ENCODE peak calls at places on chromosomes 1 and 21, in four cellular contexts. One of them, this sample, is unnamed.

GRCh38 chr21:44063151-44063912 is 43.9 kb upstream of the PWP2 start:
- DNase-seq in Kasumi-1: no peak
- DNase-seq in prostate gland: no peak
- DNase-seq in C1 segment of cervical spinal cord: no peak
- DNase-seq in this sample: no peak

GRCh38 chr1:225449261-225449660 is 21.4 kb upstream of the LBR start:
- DNase-seq in Kasumi-1: no peak
- DNase-seq in prostate gland: peak
- DNase-seq in C1 segment of cervical spinal cord: no peak
- DNase-seq in this sample: no peak

GRCh38 chr1:242139437-242139836 is 140.5 kb upstream of the MAP1LC3C start:
- DNase-seq in Kasumi-1: peak
- DNase-seq in prostate gland: no peak
- DNase-seq in C1 segment of cervical spinal cord: no peak
- DNase-seq in this sample: no peak

GRCh38 chr1:214380986-214381695 is 100.2 kb downstream of the SMYD2 start:
- DNase-seq in Kasumi-1: no peak
- DNase-seq in prostate gland: no peak
- DNase-seq in C1 segment of cervical spinal cord: no peak
- DNase-seq in this sample: no peak

GRCh38 chr1:50108497-50109073 is at the start of gene ELAVL4:
- DNase-seq in Kasumi-1: no peak
- DNase-seq in prostate gland: no peak
- DNase-seq in C1 segment of cervical spinal cord: no peak
- DNase-seq in this sample: no peak

GRCh38 chr1:159653201-159653600 is 61.2 kb downstream of the CRP start:
- DNase-seq in Kasumi-1: no peak
- DNase-seq in prostate gland: no peak
- DNase-seq in C1 segment of cervical spinal cord: no peak
- DNase-seq in this sample: no peak

GRCh38 chr1:29786791-29787732 is 550.7 kb downstream of the PTPRU start:
- DNase-seq in Kasumi-1: no peak
- DNase-seq in prostate gland: peak
- DNase-seq in C1 segment of cervical spinal cord: no peak
- DNase-seq in this sample: no peak

GRCh38 chr1:147095691-147096090 is 76.6 kb downstream of the PRKAB2 start:
- DNase-seq in Kasumi-1: no peak
- DNase-seq in prostate gland: no peak
- DNase-seq in C1 segment of cervical spinal cord: no peak
- DNase-seq in this sample: no peak

GRCh38 chr1:14415396-14415795 is 183.1 kb upstream of the KAZN start:
- DNase-seq in Kasumi-1: no peak
- DNase-seq in prostate gland: no peak
- DNase-seq in C1 segment of cervical spinal cord: no peak
- DNase-seq in this sample: no peak

GRCh38 chr1:26541816-26542711 is 12.5 kb downstream of the RPS6KA1 start:
- DNase-seq in Kasumi-1: peak
- DNase-seq in prostate gland: peak
- DNase-seq in C1 segment of cervical spinal cord: peak
- DNase-seq in this sample: peak

GRCh38 chr1:47623174-47623940 is 185.5 kb downstream of the FOXD2 start:
- DNase-seq in Kasumi-1: no peak
- DNase-seq in prostate gland: no peak
- DNase-seq in C1 segment of cervical spinal cord: no peak
- DNase-seq in this sample: no peak

GRCh38 chr1:232211149-232211548 is 418.8 kb downstream of the SIPA1L2 start:
- DNase-seq in Kasumi-1: no peak
- DNase-seq in prostate gland: no peak
- DNase-seq in C1 segment of cervical spinal cord: no peak
- DNase-seq in this sample: no peak